ENCODE peak calls at places on chromosome 4, in eight cellular contexts. One of them, this sample, is unnamed.
A peak's percentile ranks its signal among the peaks of the same experiment; 100 is the strongest.

GRCh38 chr4:57018930-57019329 is 40.2 kb downstream of the POLR2B start:
- DNase-seq in cardiac muscle cell: peak; percentile 45
- DNase-seq in left ventricle myocardium inferior: no peak
- DNase-seq in CD8-positive, alpha-beta T cell: no peak
- DNase-seq in BE2C: no peak
- DNase-seq in cardiac fibroblast: peak; percentile 52
- DNase-seq in heart right ventricle: no peak
- DNase-seq in endodermal cell: no peak
- DNase-seq in this sample: no peak

GRCh38 chr4:153748378-153748777 is 11.4 kb downstream of the RNF175 start:
- DNase-seq in heart right ventricle: no peak
- DNase-seq in endodermal cell: peak; percentile 34
- DNase-seq in CD8-positive, alpha-beta T cell: no peak
- DNase-seq in BE2C: peak; percentile 85
- DNase-seq in cardiac fibroblast: peak; percentile 66
- DNase-seq in left ventricle myocardium inferior: no peak
- DNase-seq in cardiac muscle cell: peak; percentile 80
- DNase-seq in this sample: peak; percentile 96

GRCh38 chr4:80911458-80911857 is 119.0 kb upstream of the BMP3 start:
- DNase-seq in endodermal cell: no peak
- DNase-seq in heart right ventricle: no peak
- DNase-seq in left ventricle myocardium inferior: no peak
- DNase-seq in CD8-positive, alpha-beta T cell: no peak
- DNase-seq in cardiac muscle cell: no peak
- DNase-seq in cardiac fibroblast: no peak
- DNase-seq in BE2C: no peak
- DNase-seq in this sample: no peak

GRCh38 chr4:158496030-158496741 is 25.5 kb upstream of the RXFP1 start:
- DNase-seq in cardiac muscle cell: peak; percentile 20
- DNase-seq in CD8-positive, alpha-beta T cell: no peak
- DNase-seq in heart right ventricle: peak; percentile 21
- DNase-seq in cardiac fibroblast: peak; percentile 12
- DNase-seq in endodermal cell: peak; percentile 91
- DNase-seq in left ventricle myocardium inferior: peak; percentile 20
- DNase-seq in BE2C: peak; percentile 53
- DNase-seq in this sample: peak; percentile 59

GRCh38 chr4:137510866-137511265 is 21.4 kb downstream of the PCDH18 start:
- DNase-seq in CD8-positive, alpha-beta T cell: no peak
- DNase-seq in cardiac muscle cell: peak; percentile 97
- DNase-seq in endodermal cell: no peak
- DNase-seq in BE2C: peak; percentile 65
- DNase-seq in heart right ventricle: no peak
- DNase-seq in left ventricle myocardium inferior: no peak
- DNase-seq in cardiac fibroblast: peak; percentile 98
- DNase-seq in this sample: peak; percentile 76

GRCh38 chr4:121096629-121097028 is 24.3 kb upstream of the NDNF start:
- DNase-seq in cardiac fibroblast: peak; percentile 53
- DNase-seq in heart right ventricle: no peak
- DNase-seq in endodermal cell: no peak
- DNase-seq in BE2C: no peak
- DNase-seq in CD8-positive, alpha-beta T cell: no peak
- DNase-seq in cardiac muscle cell: peak; percentile 58
- DNase-seq in left ventricle myocardium inferior: no peak
- DNase-seq in this sample: peak; percentile 28

GRCh38 chr4:26812049-26812729 is 48.5 kb upstream of the STIM2 start:
- DNase-seq in BE2C: no peak
- DNase-seq in CD8-positive, alpha-beta T cell: no peak
- DNase-seq in left ventricle myocardium inferior: no peak
- DNase-seq in endodermal cell: no peak
- DNase-seq in cardiac muscle cell: no peak
- DNase-seq in heart right ventricle: no peak
- DNase-seq in cardiac fibroblast: no peak
- DNase-seq in this sample: peak; percentile 31

GRCh38 chr4:156294577-156294976 is 340.9 kb upstream of the CTSO start:
- DNase-seq in heart right ventricle: no peak
- DNase-seq in CD8-positive, alpha-beta T cell: no peak
- DNase-seq in BE2C: no peak
- DNase-seq in cardiac muscle cell: peak; percentile 94
- DNase-seq in cardiac fibroblast: peak; percentile 91
- DNase-seq in left ventricle myocardium inferior: no peak
- DNase-seq in endodermal cell: peak; percentile 53
- DNase-seq in this sample: peak; percentile 84

GRCh38 chr4:147854154-147854553 is 122.3 kb downstream of the ARHGAP10 start:
- DNase-seq in cardiac fibroblast: no peak
- DNase-seq in heart right ventricle: no peak
- DNase-seq in BE2C: no peak
- DNase-seq in CD8-positive, alpha-beta T cell: no peak
- DNase-seq in left ventricle myocardium inferior: no peak
- DNase-seq in endodermal cell: no peak
- DNase-seq in cardiac muscle cell: no peak
- DNase-seq in this sample: no peak

GRCh38 chr4:151429957-151430548 is 21.1 kb downstream of the FHIP1A start:
- DNase-seq in cardiac muscle cell: no peak
- DNase-seq in endodermal cell: no peak
- DNase-seq in heart right ventricle: no peak
- DNase-seq in left ventricle myocardium inferior: no peak
- DNase-seq in BE2C: no peak
- DNase-seq in cardiac fibroblast: no peak
- DNase-seq in CD8-positive, alpha-beta T cell: no peak
- DNase-seq in this sample: no peak

GRCh38 chr4:78691971-78692814 is 84.0 kb upstream of the BMP2K start:
- DNase-seq in heart right ventricle: no peak
- DNase-seq in BE2C: peak; percentile 67
- DNase-seq in endodermal cell: no peak
- DNase-seq in left ventricle myocardium inferior: no peak
- DNase-seq in cardiac muscle cell: peak; percentile 19
- DNase-seq in cardiac fibroblast: no peak
- DNase-seq in CD8-positive, alpha-beta T cell: no peak
- DNase-seq in this sample: no peak

GRCh38 chr4:85784947-85785346 is 310.0 kb downstream of the ARHGAP24 start:
- DNase-seq in CD8-positive, alpha-beta T cell: no peak
- DNase-seq in endodermal cell: no peak
- DNase-seq in BE2C: no peak
- DNase-seq in left ventricle myocardium inferior: no peak
- DNase-seq in heart right ventricle: no peak
- DNase-seq in cardiac muscle cell: no peak
- DNase-seq in cardiac fibroblast: no peak
- DNase-seq in this sample: no peak
- H3K4me3 ChIP-seq in CD8-positive, alpha-beta T cell: no peak overlapping the region
- H3K4me3 ChIP-seq in endodermal cell: no peak overlapping the region
- H3K4me3 ChIP-seq in BE2C: no peak overlapping the region
- H3K4me3 ChIP-seq in left ventricle myocardium inferior: no peak overlapping the region
- H3K4me3 ChIP-seq in heart right ventricle: no peak overlapping the region
- H3K4me3 ChIP-seq in cardiac muscle cell: no peak overlapping the region
- H3K4me3 ChIP-seq in cardiac fibroblast: no peak overlapping the region
- H3K4me3 ChIP-seq in this sample: no peak overlapping the region

GRCh38 chr4:169010125-169011023 is at the start of gene CBR4:
- DNase-seq in heart right ventricle: peak; percentile 97
- DNase-seq in CD8-positive, alpha-beta T cell: peak; percentile 89
- DNase-seq in BE2C: peak; percentile 98
- DNase-seq in endodermal cell: peak; percentile 99
- DNase-seq in cardiac fibroblast: peak; percentile 99
- DNase-seq in left ventricle myocardium inferior: peak; percentile 97
- DNase-seq in cardiac muscle cell: peak; percentile 99
- DNase-seq in this sample: peak; percentile 99

GRCh38 chr4:169013396-169013795 is 3.3 kb upstream of the CBR4 start:
- DNase-seq in CD8-positive, alpha-beta T cell: no peak
- DNase-seq in endodermal cell: no peak
- DNase-seq in cardiac muscle cell: no peak
- DNase-seq in BE2C: peak; percentile 27
- DNase-seq in cardiac fibroblast: no peak
- DNase-seq in heart right ventricle: no peak
- DNase-seq in left ventricle myocardium inferior: no peak
- DNase-seq in this sample: no peak

GRCh38 chr4:169008478-169008877 is 1.6 kb downstream of the CBR4 start:
- DNase-seq in endodermal cell: no peak
- DNase-seq in cardiac muscle cell: no peak
- DNase-seq in CD8-positive, alpha-beta T cell: no peak
- DNase-seq in left ventricle myocardium inferior: no peak
- DNase-seq in heart right ventricle: no peak
- DNase-seq in cardiac fibroblast: no peak
- DNase-seq in BE2C: no peak
- DNase-seq in this sample: no peak

GRCh38 chr4:169012049-169012448 is 2.0 kb upstream of the CBR4 start:
- DNase-seq in BE2C: no peak
- DNase-seq in endodermal cell: no peak
- DNase-seq in CD8-positive, alpha-beta T cell: no peak
- DNase-seq in left ventricle myocardium inferior: no peak
- DNase-seq in cardiac muscle cell: no peak
- DNase-seq in heart right ventricle: no peak
- DNase-seq in cardiac fibroblast: no peak
- DNase-seq in this sample: no peak

DNA sequence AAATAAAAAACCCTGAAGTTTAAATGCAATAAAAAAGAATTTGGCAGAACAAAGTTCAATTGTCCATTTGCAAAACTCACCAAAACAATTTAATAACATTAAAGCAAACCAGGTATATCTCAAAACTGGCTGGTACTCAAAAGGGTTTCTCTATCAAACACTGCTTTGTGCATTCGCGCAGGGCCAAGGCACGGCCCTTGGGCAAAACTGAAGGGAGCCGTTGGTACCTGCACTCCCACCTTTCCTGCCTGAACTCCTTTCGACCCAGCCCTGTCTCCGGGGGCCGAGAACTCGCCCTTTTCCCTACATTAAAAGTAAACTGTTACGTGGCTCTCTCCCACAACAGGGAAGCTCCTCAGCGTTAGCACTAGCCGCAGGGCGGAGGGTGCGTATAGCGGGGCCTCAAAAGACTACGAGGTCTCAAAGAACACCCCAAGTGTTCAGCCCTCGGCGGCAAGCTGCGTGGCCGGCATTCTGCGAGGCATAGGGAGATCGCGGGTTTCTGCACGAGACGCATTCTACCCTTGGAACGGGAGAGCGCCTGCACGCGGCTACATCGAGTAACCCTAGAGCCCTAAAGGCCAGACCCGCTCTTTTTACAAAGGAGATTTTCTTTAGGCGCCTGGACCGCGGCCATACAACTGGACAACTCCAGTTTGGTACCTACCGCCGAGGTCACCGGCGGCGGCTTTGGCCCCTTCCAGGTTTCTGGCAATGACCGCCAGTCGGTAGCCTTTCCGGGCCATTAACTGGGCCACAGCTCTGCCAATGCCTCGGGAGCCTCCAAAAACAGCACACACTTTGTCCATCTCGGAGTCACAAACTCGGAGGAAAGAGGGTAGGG is 552 bp downstream of the CBR4 start:
- DNase-seq in heart right ventricle: peak; percentile 59
- DNase-seq in left ventricle myocardium inferior: peak; percentile 67
- DNase-seq in cardiac fibroblast: peak; percentile 64
- DNase-seq in cardiac muscle cell: peak; percentile 68
- DNase-seq in BE2C: peak; percentile 73
- DNase-seq in endodermal cell: peak; percentile 82
- DNase-seq in CD8-positive, alpha-beta T cell: peak; percentile 33
- DNase-seq in this sample: peak; percentile 57
- TF ChIP-seq CTCF in heart right ventricle: peak; percentile 44
- TF ChIP-seq CTCF in left ventricle myocardium inferior: no peak
- TF ChIP-seq CTCF in cardiac fibroblast: peak; percentile 4
- TF ChIP-seq CTCF in cardiac muscle cell: peak; percentile 23
- TF ChIP-seq CTCF in BE2C: peak; percentile 33
- TF ChIP-seq CTCF in endodermal cell: no peak
- TF ChIP-seq CTCF in CD8-positive, alpha-beta T cell: peak; percentile 53
- TF ChIP-seq CTCF in this sample: no peak

DNA sequence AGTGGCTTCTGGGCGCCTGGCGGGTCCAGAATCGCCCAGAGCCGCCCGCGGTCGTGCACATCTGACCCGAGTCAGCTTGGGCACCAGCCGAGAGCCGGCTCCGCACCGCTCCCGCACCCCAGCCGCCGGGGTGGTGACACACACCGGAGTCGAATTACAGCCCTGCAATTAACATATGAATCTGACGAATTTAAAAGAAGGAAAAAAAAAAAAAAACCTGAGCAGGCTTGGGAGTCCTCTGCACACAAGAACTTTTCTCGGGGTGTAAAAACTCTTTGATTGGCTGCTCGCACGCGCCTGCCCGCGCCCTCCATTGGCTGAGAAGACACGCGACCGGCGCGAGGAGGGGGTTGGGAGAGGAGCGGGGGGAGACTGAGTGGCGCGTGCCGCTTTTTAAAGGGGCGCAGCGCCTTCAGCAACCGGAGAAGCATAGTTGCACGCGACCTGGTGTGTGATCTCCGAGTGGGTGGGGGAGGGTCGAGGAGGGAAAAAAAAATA is at the start of gene ATOH1:
- DNase-seq in CD8-positive, alpha-beta T cell: no peak
- DNase-seq in left ventricle myocardium inferior: no peak
- DNase-seq in heart right ventricle: peak; percentile 21
- DNase-seq in BE2C: peak; percentile 39
- DNase-seq in endodermal cell: peak; percentile 94
- DNase-seq in cardiac muscle cell: no peak
- DNase-seq in cardiac fibroblast: no peak
- DNase-seq in this sample: peak; percentile 66
- H3K4me3 ChIP-seq in CD8-positive, alpha-beta T cell: no peak within 1 kb of the TSS
- H3K4me3 ChIP-seq in left ventricle myocardium inferior: peak within 1 kb of the TSS; percentile 63
- H3K4me3 ChIP-seq in heart right ventricle: peak within 1 kb of the TSS; percentile 29
- H3K4me3 ChIP-seq in BE2C: peak within 1 kb of the TSS; percentile 52
- H3K4me3 ChIP-seq in endodermal cell: peak within 1 kb of the TSS; percentile 73
- H3K4me3 ChIP-seq in cardiac muscle cell: peak within 1 kb of the TSS; percentile 37
- H3K4me3 ChIP-seq in cardiac fibroblast: no peak within 1 kb of the TSS
- H3K4me3 ChIP-seq in this sample: peak within 1 kb of the TSS; percentile 27

GRCh38 chr4:55437356-55437796 is 41.6 kb downstream of the TMEM165 start:
- DNase-seq in heart right ventricle: no peak
- DNase-seq in BE2C: no peak
- DNase-seq in CD8-positive, alpha-beta T cell: no peak
- DNase-seq in cardiac fibroblast: peak; percentile 12
- DNase-seq in cardiac muscle cell: peak; percentile 24
- DNase-seq in endodermal cell: no peak
- DNase-seq in left ventricle myocardium inferior: no peak
- DNase-seq in this sample: peak; percentile 61

GRCh38 chr4:55437823-55438222 is 42.1 kb downstream of the TMEM165 start:
- DNase-seq in heart right ventricle: no peak
- DNase-seq in CD8-positive, alpha-beta T cell: no peak
- DNase-seq in cardiac muscle cell: no peak
- DNase-seq in BE2C: no peak
- DNase-seq in cardiac fibroblast: no peak
- DNase-seq in endodermal cell: no peak
- DNase-seq in left ventricle myocardium inferior: no peak
- DNase-seq in this sample: no peak

GRCh38 chr4:55431710-55432336 is 36.1 kb downstream of the TMEM165 start:
- DNase-seq in heart right ventricle: no peak
- DNase-seq in BE2C: no peak
- DNase-seq in left ventricle myocardium inferior: no peak
- DNase-seq in cardiac fibroblast: no peak
- DNase-seq in endodermal cell: no peak
- DNase-seq in cardiac muscle cell: no peak
- DNase-seq in CD8-positive, alpha-beta T cell: no peak
- DNase-seq in this sample: no peak

GRCh38 chr4:55438314-55438713 is 42.6 kb downstream of the TMEM165 start:
- DNase-seq in BE2C: no peak
- DNase-seq in cardiac muscle cell: no peak
- DNase-seq in left ventricle myocardium inferior: no peak
- DNase-seq in cardiac fibroblast: no peak
- DNase-seq in heart right ventricle: no peak
- DNase-seq in CD8-positive, alpha-beta T cell: no peak
- DNase-seq in endodermal cell: no peak
- DNase-seq in this sample: no peak

DNA sequence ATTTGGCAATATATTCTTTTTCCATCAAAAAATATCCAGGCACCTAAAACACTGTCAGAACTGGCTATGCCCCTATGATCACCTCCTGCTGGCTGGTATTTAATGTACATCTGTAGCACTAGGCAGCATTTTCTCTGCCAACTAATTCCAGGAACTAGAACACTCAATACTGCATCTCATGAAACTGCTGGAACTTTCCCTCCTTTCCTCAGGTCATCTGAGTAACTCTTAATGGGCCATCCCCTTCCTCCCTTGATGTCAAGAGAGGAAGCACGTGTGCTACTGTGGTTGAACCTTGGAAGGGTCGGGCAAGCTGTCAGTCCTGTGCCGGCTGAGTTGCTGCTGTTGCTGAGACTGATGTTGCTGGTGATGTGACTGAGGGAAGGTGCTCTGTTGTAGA is 39.4 kb downstream of the TMEM165 start:
- DNase-seq in CD8-positive, alpha-beta T cell: no peak
- DNase-seq in endodermal cell: no peak
- DNase-seq in heart right ventricle: no peak
- DNase-seq in cardiac fibroblast: peak; percentile 64
- DNase-seq in BE2C: no peak
- DNase-seq in left ventricle myocardium inferior: no peak
- DNase-seq in cardiac muscle cell: peak; percentile 52
- DNase-seq in this sample: peak; percentile 32
- TF ChIP-seq CTCF in CD8-positive, alpha-beta T cell: no peak
- TF ChIP-seq CTCF in endodermal cell: peak; percentile 57
- TF ChIP-seq CTCF in heart right ventricle: peak; percentile 14
- TF ChIP-seq CTCF in cardiac fibroblast: peak; percentile 40
- TF ChIP-seq CTCF in BE2C: peak; percentile 33
- TF ChIP-seq CTCF in left ventricle myocardium inferior: no peak
- TF ChIP-seq CTCF in cardiac muscle cell: peak; percentile 45
- TF ChIP-seq CTCF in this sample: peak; percentile 54

This sample was measured in epithelial cell of esophagus.